ENCODE peak calls at places on chromosomes 12 and 14, in nine cellular contexts. X is PC-3; E is CD8-positive, alpha-beta T cell; Z is astrocyte; R is left ventricle myocardium inferior; Y is H9; T is H1; M is RWPE2; V is Karpas-422. N is an unnamed sample. For H3K4me1, the result is how much of the 10 kb centered on the place peaks cover.

GRCh38 chr12:50546441-50547318 is 41.9 kb downstream of the DIP2B start:
- DNase-seq in X (peak), Z (peak), R (no peak), T (no peak), V (no peak), E (no peak), Y (no peak), M (no peak), N (no peak)

GRCh38 chr14:71113376-71113775 is 206.1 kb downstream of the PCNX1 start:
- DNase-seq in T (no peak), E (no peak), Z (peak), Y (no peak), R (no peak), X (no peak), M (no peak), V (no peak), N (no peak)

GRCh38 chr14:23362200-23362599 is 2.8 kb downstream of the EFS start:
- DNase-seq in X (peak), R (no peak), V (no peak), T (no peak), M (peak), E (no peak), Z (peak), Y (no peak), N (no peak)

GRCh38 chr12:61676520-61676919 is 583.7 kb upstream of the USP15 start:
- DNase-seq in Y (no peak), Z (no peak), E (no peak), V (no peak), R (no peak), M (no peak), T (no peak), X (peak), N (no peak)

GRCh38 chr14:69711065-69711464 is 55.9 kb upstream of the SRSF5 start:
- DNase-seq in Z (no peak), M (no peak), E (no peak), Y (no peak), X (no peak), R (peak), T (no peak), V (no peak), N (no peak)

GRCh38 chr12:29517265-29517664 is 19.8 kb upstream of the OVCH1 start:
- DNase-seq in V (peak), Y (no peak), M (no peak), R (no peak), X (peak), T (no peak), Z (no peak), E (no peak), N (no peak)

GRCh38 chr14:61042220-61042619 is 61.2 kb downstream of the SLC38A6 start:
- DNase-seq in X (no peak), Y (no peak), T (no peak), M (no peak), V (peak), E (no peak), Z (no peak), R (no peak), N (no peak)

GRCh38 chr12:12451063-12451462 is 94.2 kb downstream of the BORCS5 start:
- DNase-seq in V (no peak), E (no peak), T (no peak), X (peak), R (no peak), Y (no peak), Z (no peak), M (no peak), N (no peak)

GRCh38 chr14:50395448-50395847 is 1.2 kb downstream of the CDKL1 start:
- DNase-seq in T (no peak), M (no peak), R (no peak), E (no peak), V (no peak), Y (no peak), X (peak), Z (no peak), N (no peak)

GRCh38 chr14:94423465-94424056 is 29.0 kb downstream of the SERPINA11 start:
- DNase-seq in Y (peak), V (peak), Z (peak), M (no peak), E (no peak), R (peak), X (peak), T (peak), N (peak)

GRCh38 chr14:58292192-58292591 is 6.2 kb upstream of the ARID4A start:
- DNase-seq in R (no peak), Z (no peak), T (no peak), X (no peak), M (no peak), V (no peak), E (no peak), Y (no peak), N (no peak)
- H3K4me1 ChIP-seq in R (half or more), Z (under half), T (under half), X (under half), M (under half), V (under half), E (under half), Y (under half), N (under half)

DNA sequence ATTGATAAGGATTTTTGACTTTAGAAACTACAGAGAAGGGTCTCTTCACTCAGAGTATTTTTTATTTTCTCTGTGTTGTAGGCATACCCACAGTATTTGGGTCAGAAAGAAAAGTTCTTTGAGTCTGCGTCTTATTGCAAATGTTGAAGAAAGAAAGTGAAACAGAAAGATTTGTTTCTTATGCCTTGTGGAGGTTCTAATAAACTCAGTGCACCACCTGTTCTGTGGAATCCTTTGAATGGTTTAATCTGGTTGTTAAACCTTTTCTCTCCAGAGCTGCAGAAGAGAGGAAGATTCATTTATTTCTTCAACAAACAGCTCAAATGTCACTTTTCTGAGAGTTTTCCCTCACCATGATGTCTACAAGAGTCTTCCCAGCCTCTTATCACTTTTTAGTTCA is 146.6 kb upstream of the PLEKHG7 start:
- DNase-seq in T (no peak), V (no peak), M (no peak), Z (no peak), E (no peak), R (no peak), Y (no peak), X (no peak), N (no peak)
- H3K27ac ChIP-seq in T (no peak), V (no peak), M (no peak), Z (no peak), E (peak), R (no peak), Y (no peak), X (no peak), N (no peak)

GRCh38 chr12:132490481-132491348 is 764 bp downstream of the FBRSL1 start:
- DNase-seq in Z (peak), R (no peak), E (no peak), M (no peak), T (no peak), V (peak), X (no peak), Y (no peak), N (no peak)

GRCh38 chr12:132492522-132492921 is 2.6 kb downstream of the FBRSL1 start:
- DNase-seq in T (no peak), R (no peak), Y (no peak), E (no peak), V (no peak), X (no peak), M (no peak), Z (no peak), N (no peak)

GRCh38 chr12:132491761-132492378 is 1.9 kb downstream of the FBRSL1 start:
- DNase-seq in E (no peak), Y (no peak), V (no peak), M (no peak), T (no peak), R (no peak), Z (no peak), X (peak), N (no peak)

GRCh38 chr12:132489602-132490239 is at the start of gene FBRSL1:
- DNase-seq in V (peak), Y (peak), X (peak), E (peak), Z (peak), R (peak), T (peak), M (no peak), N (peak)

DNA sequence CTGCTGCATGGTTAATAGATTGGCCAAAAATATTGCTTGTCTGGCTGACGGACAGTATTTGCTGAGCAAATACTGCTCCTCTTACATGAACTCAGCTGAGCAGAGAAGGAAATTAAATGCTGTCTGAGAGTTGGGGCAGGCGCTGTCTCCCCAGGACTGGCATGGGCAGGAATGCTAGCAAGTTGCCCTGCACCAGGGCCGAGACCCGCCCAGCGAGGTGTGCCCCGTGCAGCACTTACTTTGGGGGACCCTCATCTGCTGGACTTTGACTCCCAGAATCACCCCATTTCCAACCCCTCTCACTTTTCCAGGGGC is 1.4 kb downstream of the FBRSL1 start:
- DNase-seq in X (peak), E (no peak), Z (no peak), V (no peak), T (no peak), Y (no peak), R (no peak), M (no peak), N (no peak)
- H3K4me1 ChIP-seq in X (under half), E (half or more), Z (under half), V (under half), T (under half), Y (under half), R (half or more), M (under half), N (half or more)

DNA sequence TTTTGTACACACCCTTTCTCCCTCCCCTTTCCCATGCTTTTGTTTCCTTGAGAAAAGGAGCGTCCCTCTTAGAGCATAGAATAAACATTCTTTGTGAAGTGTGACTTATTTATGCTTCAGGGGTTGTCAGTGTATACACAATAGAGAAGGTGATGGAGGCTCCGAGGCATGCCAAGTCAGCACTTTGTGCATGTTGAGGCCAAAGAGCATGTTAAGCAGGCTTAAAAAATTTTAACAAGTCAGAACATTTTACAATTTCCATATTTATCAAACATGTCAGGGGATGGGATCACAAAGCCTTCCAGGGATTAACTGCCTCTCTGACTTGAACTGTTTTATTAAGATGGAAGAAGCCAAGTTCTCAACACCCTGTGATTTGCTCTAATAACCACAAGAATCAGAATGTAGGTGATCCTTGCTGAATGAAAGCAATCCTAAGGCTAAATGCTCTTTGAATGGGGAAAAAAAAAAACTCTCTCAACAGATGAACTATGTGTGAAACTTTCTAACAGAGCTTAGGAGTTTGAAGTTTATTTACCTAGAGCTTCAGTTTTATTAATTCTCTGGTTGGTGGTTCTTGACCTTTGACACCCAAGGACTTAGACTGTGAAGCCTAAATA is 223.1 kb downstream of the RAD51B start:
- DNase-seq in M (no peak), Y (no peak), T (no peak), V (no peak), X (peak), Z (no peak), R (no peak), E (no peak), N (no peak)
- H3K27ac ChIP-seq in M (peak), Y (no peak), T (no peak), V (no peak), X (no peak), Z (no peak), R (peak), E (no peak), N (no peak)

GRCh38 chr14:32085845-32086383 is 8.8 kb downstream of the ARHGAP5 start:
- DNase-seq in Y (no peak), M (no peak), T (no peak), R (no peak), E (no peak), V (no peak), X (no peak), Z (no peak), N (no peak)

GRCh38 chr14:32087173-32087861 is 10.2 kb downstream of the ARHGAP5 start:
- DNase-seq in Z (peak), R (no peak), Y (no peak), E (no peak), T (no peak), X (peak), V (no peak), M (no peak), N (no peak)

GRCh38 chr14:32083315-32083624 is 6.2 kb downstream of the ARHGAP5 start:
- DNase-seq in T (no peak), Z (no peak), M (no peak), V (no peak), Y (no peak), X (no peak), R (no peak), E (no peak), N (no peak)

GRCh38 chr14:32083789-32084188 is 6.7 kb downstream of the ARHGAP5 start:
- DNase-seq in M (no peak), V (no peak), T (no peak), R (no peak), Y (no peak), X (peak), E (no peak), Z (no peak), N (no peak)

DNA sequence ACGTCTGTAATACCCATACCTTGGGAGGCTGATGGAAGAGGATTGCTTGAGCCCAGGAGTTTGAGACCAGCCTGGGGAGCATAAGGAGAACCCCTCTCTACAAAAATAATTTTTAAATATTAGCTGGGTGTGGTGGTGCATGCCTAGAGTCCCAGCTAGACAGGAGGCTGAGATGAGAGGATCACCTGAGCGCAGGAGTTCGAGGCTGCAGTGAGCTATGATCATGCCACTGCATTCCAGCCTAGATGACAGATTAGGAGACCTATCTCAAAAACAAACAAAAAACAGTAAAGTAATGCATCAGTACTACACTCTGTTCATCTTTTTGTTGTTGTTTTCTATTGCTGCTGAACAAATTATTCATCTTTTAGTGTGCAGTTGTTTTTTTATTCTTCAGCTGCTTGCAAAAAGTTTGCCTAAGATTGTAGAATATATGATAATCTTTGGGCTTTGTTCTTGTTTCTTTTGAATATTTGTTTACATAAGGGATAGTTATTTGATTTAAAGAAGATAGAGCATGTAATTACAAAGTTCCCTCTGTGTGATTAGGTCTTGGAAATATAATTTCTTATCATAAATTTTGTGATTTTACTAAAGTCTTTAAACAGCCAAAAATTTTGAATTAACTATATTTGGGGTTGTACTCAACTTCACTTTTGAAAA is 8.2 kb downstream of the ARHGAP5 start:
- DNase-seq in V (no peak), R (no peak), E (no peak), T (no peak), M (no peak), Y (no peak), Z (no peak), X (no peak), N (no peak)
- H3K4me1 ChIP-seq in V (half or more), R (half or more), E (under half), T (under half), M (half or more), Y (under half), Z (under half), X (under half), N (under half)

GRCh38 chr12:63889721-63890509 is 45.4 kb downstream of the SRGAP1 start:
- DNase-seq in V (no peak), E (no peak), Y (no peak), M (no peak), Z (no peak), R (no peak), X (no peak), T (no peak), N (no peak)
- H3K27ac ChIP-seq in V (no peak), E (no peak), Y (no peak), M (no peak), Z (no peak), R (no peak), X (no peak), T (no peak), N (no peak)

DNA sequence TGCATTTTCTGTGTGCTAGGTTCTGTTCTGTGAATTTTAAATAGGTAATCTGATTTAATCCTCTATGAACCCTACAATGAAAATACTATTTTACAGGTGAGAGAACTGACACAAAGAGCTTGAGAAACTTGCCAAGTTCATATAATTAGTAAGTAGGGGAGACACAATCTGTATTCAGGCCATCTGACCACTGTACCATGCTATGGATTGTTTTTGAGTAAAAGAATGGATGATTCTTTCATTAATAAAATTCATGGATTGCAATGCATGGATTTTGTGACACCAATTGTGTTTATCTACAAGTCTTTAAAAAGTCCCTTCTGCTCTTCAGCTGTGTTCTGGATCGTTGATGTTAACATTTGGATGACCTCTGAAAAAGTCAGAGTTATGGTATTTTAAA is 15.5 kb upstream of the DYRK2 start:
- DNase-seq in Z (no peak), M (no peak), R (no peak), E (no peak), Y (no peak), V (no peak), X (no peak), T (no peak), N (no peak)
- H3K4me1 ChIP-seq in Z (under half), M (under half), R (under half), E (half or more), Y (under half), V (under half), X (under half), T (under half), N (under half)

DNA sequence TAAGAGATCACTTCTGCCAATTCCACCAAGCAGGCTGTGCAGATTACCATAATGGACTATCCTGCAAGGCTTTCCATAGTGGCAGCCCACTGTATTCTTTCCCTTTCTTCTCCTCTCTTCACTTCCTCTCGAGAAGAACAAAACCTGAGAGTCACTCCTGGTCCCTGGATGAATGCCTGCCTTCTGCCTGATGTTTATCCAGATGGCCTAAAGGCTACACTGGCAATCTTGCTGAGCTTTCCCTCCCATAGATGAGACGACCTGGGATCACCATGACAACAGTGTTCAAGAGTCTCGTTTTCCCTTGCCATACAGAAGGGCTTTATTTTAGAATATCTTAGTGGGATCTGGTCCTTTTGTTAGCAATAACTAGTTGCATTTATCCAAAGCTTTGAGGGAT is 142.3 kb downstream of the RTN1 start:
- DNase-seq in V (no peak), T (no peak), E (no peak), Y (no peak), R (no peak), M (no peak), X (no peak), Z (no peak), N (no peak)
- H3K27ac ChIP-seq in V (no peak), T (no peak), E (no peak), Y (no peak), R (no peak), M (no peak), X (no peak), Z (no peak), N (no peak)

DNA sequence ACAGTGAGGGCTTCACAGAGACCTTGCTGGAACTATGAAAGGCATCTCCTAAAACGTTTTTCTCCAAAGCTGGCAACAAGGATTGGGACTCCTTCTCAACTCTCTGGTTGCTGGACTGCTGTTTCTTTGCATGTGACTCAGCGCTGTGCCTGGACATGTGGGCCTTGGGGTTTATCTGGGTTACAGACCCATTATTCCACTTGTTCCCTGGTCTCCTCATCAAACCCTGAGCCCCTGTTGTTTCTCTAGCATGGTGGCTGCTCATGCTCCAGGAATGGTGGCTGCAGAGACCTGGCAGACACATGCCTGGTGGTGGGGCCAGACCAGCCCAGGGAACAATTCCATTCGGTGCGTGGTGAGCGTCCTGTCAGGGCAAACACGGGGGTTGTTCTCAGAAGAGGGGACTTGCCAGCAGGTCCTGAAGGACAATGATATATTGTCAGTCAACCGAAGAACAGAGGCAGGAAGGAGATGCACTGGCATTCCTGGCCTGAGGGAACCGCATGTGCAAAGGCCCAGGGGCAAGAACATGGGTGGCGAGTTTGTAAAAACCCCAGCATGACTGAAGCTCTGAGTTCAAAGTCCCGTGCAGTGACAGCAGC is 320.1 kb upstream of the RTL1 start:
- DNase-seq in E (no peak), Y (no peak), M (no peak), T (no peak), X (no peak), R (no peak), Z (no peak), V (no peak), N (no peak)
- H3K4me1 ChIP-seq in E (under half), Y (under half), M (under half), T (under half), X (under half), R (under half), Z (under half), V (under half), N (under half)

N was measured in gastrocnemius medialis.